ENCODE peak calls at places on chromosomes 4 and X, in nine cellular contexts. H is mesenchymal stem cell; F is hepatocyte; W is left ventricle myocardium inferior; Q is cardiac muscle cell; T is CD8-positive, alpha-beta T cell; P is tibial nerve; Y is fibroblast of mammary gland; A is A673. S is an unnamed sample.

GRCh38 chr4:2583517-2583916 is 47.1 kb downstream of the FAM193A start:
- DNase-seq in H (peak), F (peak), W (no peak), Q (peak), T (no peak), P (no peak), Y (peak), A (no peak), S (peak)

GRCh38 chr4:123116412-123116811 is 194.0 kb upstream of the NUDT6 start:
- DNase-seq in H (peak), F (no peak), W (no peak), Q (peak), T (no peak), P (no peak), Y (no peak), A (no peak), S (peak)

GRCh38 chr4:10186228-10187214 is 69.9 kb upstream of the WDR1 start:
- DNase-seq in H (no peak), F (no peak), W (no peak), Q (no peak), T (no peak), P (no peak), Y (no peak), A (no peak), S (no peak)

GRCh38 chrX:130746077-130746476 is 156.9 kb downstream of the ENOX2 start:
- DNase-seq in H (no peak), F (no peak), W (no peak), Q (no peak), T (no peak), P (no peak), Y (no peak), A (no peak), S (no peak)

GRCh38 chr4:111641813-111642579 is 503.3 kb upstream of the FAM241A start:
- DNase-seq in H (peak), F (peak), W (no peak), Q (peak), T (no peak), P (no peak), Y (peak), A (peak), S (peak)

GRCh38 chrX:72001471-72001870 is 90.8 kb downstream of the NHSL2 start:
- DNase-seq in H (no peak), F (no peak), W (no peak), Q (no peak), T (no peak), P (no peak), Y (no peak), A (no peak), S (no peak)

GRCh38 chrX:45322382-45322781 is 121.7 kb upstream of the DIPK2B start:
- DNase-seq in H (peak), F (peak), W (no peak), Q (peak), T (no peak), P (peak), Y (peak), A (peak), S (peak)

GRCh38 chr4:184416913-184417734 is 57.2 kb downstream of the IRF2 start:
- DNase-seq in H (peak), F (no peak), W (no peak), Q (peak), T (peak), P (no peak), Y (peak), A (no peak), S (no peak)

GRCh38 chr4:912548-913279 is 19.4 kb downstream of the GAK start:
- DNase-seq in H (no peak), F (no peak), W (no peak), Q (no peak), T (no peak), P (no peak), Y (no peak), A (no peak), S (no peak)

GRCh38 chr4:132587626-132588025 is 561.5 kb upstream of the PCDH10 start:
- DNase-seq in H (no peak), F (no peak), W (no peak), Q (peak), T (no peak), P (no peak), Y (no peak), A (peak), S (no peak)

GRCh38 chr4:165580379-165580905 is 201.6 kb downstream of the CPE start:
- DNase-seq in H (peak), F (peak), W (no peak), Q (peak), T (no peak), P (no peak), Y (peak), A (peak), S (peak)

GRCh38 chr4:84856468-84856867 is 110.0 kb downstream of the WDFY3 start:
- DNase-seq in H (no peak), F (no peak), W (no peak), Q (no peak), T (no peak), P (no peak), Y (no peak), A (peak), S (no peak)

GRCh38 chrX:2552621-2553297 is 52.0 kb upstream of the DHRSX start:
- DNase-seq in H (no peak), F (peak), W (no peak), Q (peak), T (no peak), P (no peak), Y (peak), A (peak), S (peak)

GRCh38 chr4:28759064-28759463 is 1898.4 kb downstream of the STIM2 start:
- DNase-seq in H (no peak), F (no peak), W (no peak), Q (no peak), T (no peak), P (no peak), Y (no peak), A (no peak), S (no peak)

GRCh38 chrX:119455264-119455663 is 13.0 kb upstream of the SLC25A5 start:
- DNase-seq in H (peak), F (peak), W (no peak), Q (no peak), T (no peak), P (no peak), Y (peak), A (no peak), S (no peak)

GRCh38 chr4:41285202-41285876 is 28.6 kb downstream of the UCHL1 start:
- DNase-seq in H (no peak), F (no peak), W (no peak), Q (no peak), T (no peak), P (no peak), Y (no peak), A (no peak), S (no peak)

GRCh38 chrX:64437665-64438064 is 42.4 kb upstream of the MTMR8 start:
- DNase-seq in H (no peak), F (no peak), W (no peak), Q (no peak), T (no peak), P (no peak), Y (no peak), A (no peak), S (no peak)

GRCh38 chr4:72418458-72418857 is 150.6 kb downstream of the ADAMTS3 start:
- DNase-seq in H (peak), F (peak), W (peak), Q (peak), T (no peak), P (no peak), Y (peak), A (peak), S (peak)

GRCh38 chrX:133151320-133151719 is 54.4 kb upstream of the USP26 start:
- DNase-seq in H (no peak), F (peak), W (no peak), Q (no peak), T (no peak), P (no peak), Y (no peak), A (no peak), S (no peak)

GRCh38 chr4:22389240-22389871 is 126.5 kb downstream of the ADGRA3 start:
- DNase-seq in H (peak), F (peak), W (no peak), Q (peak), T (peak), P (no peak), Y (peak), A (peak), S (peak)

GRCh38 chrX:114097411-114097810 is 486.5 kb upstream of the HTR2C start:
- DNase-seq in H (no peak), F (no peak), W (no peak), Q (no peak), T (no peak), P (no peak), Y (no peak), A (no peak), S (no peak)

GRCh38 chr4:1722551-1723071 is 1.3 kb downstream of the TACC3 start:
- DNase-seq in H (peak), F (no peak), W (peak), Q (no peak), T (no peak), P (no peak), Y (no peak), A (no peak), S (no peak)

GRCh38 chr4:35695401-35695800 is 548.9 kb downstream of the ARAP2 start:
- DNase-seq in H (no peak), F (no peak), W (no peak), Q (no peak), T (no peak), P (no peak), Y (no peak), A (no peak), S (no peak)
- H3K4me3 ChIP-seq in H (no peak), F (no peak), W (no peak), Q (no peak), T (no peak), P (no peak), Y (no peak), A (no peak), S (no peak)

GRCh38 chr4:101337688-101338087 is 9.6 kb downstream of the PPP3CA start:
- DNase-seq in H (peak), F (no peak), W (no peak), Q (peak), T (no peak), P (no peak), Y (peak), A (peak), S (peak)
- H3K4me3 ChIP-seq in H (no peak), F (no peak), W (no peak), Q (no peak), T (no peak), P (no peak), Y (no peak), A (no peak), S (no peak)

GRCh38 chrX:12139934-12140611 is 1.8 kb downstream of the FRMPD4 start:
- DNase-seq in H (no peak), F (no peak), W (no peak), Q (peak), T (no peak), P (no peak), Y (no peak), A (no peak), S (no peak)

GRCh38 chrX:12141511-12141910 is 3.2 kb downstream of the FRMPD4 start:
- DNase-seq in H (no peak), F (no peak), W (no peak), Q (no peak), T (no peak), P (no peak), Y (no peak), A (no peak), S (no peak)

GRCh38 chrX:12142661-12143060 is 4.4 kb downstream of the FRMPD4 start:
- DNase-seq in H (no peak), F (no peak), W (no peak), Q (no peak), T (no peak), P (no peak), Y (no peak), A (no peak), S (no peak)

GRCh38 chrX:12137982-12138365 is 299 bp upstream of the FRMPD4 start:
- DNase-seq in H (no peak), F (no peak), W (no peak), Q (no peak), T (no peak), P (no peak), Y (no peak), A (no peak), S (no peak)

GRCh38 chrX:12138366-12139313 is at the start of gene FRMPD4:
- DNase-seq in H (no peak), F (peak), W (no peak), Q (peak), T (no peak), P (no peak), Y (peak), A (no peak), S (no peak)
- H3K4me3 ChIP-seq in H (peak), F (no peak), W (peak), Q (peak), T (no peak), P (no peak), Y (peak), A (no peak), S (peak)

GRCh38 chr4:88698539-88698938 is 910 bp upstream of the NAP1L5 start:
- DNase-seq in H (no peak), F (no peak), W (no peak), Q (no peak), T (no peak), P (no peak), Y (no peak), A (no peak), S (no peak)

GRCh38 chr4:88697113-88697512 is 516 bp downstream of the NAP1L5 start:
- DNase-seq in H (peak), F (no peak), W (no peak), Q (peak), T (peak), P (no peak), Y (peak), A (no peak), S (no peak)

GRCh38 chr4:88697588-88698329 is at the start of gene NAP1L5:
- DNase-seq in H (peak), F (peak), W (peak), Q (peak), T (peak), P (peak), Y (peak), A (no peak), S (peak)

GRCh38 chr4:88693792-88694191 is 3.8 kb downstream of the NAP1L5 start:
- DNase-seq in H (no peak), F (no peak), W (no peak), Q (peak), T (no peak), P (no peak), Y (no peak), A (no peak), S (no peak)

DNA sequence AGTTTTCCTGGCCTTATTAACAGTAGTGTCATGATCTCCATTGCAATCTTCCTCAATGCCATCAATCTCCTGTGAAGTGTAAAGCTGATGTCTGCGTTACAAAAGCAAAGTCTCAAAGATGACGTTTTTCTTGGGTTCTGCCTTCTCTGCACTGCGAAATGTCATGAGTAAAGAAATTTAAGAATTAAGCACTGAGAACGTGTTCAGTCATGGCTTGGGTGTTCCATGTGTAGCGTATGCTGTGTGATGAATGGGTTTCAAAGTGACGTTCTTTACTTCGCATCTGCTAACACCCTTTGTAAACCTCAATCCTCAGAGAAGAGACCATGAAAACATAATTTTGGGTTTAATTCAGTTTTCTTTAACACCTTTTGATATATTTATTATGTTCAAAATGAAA is 1.0 kb downstream of the NAP1L5 start:
- DNase-seq in H (no peak), F (no peak), W (no peak), Q (no peak), T (no peak), P (no peak), Y (peak), A (no peak), S (peak)
- H3K4me3 ChIP-seq in H (no peak), F (peak), W (peak), Q (no peak), T (no peak), P (peak), Y (peak), A (no peak), S (peak)

GRCh38 chrX:103400931-103401330 is 24.6 kb downstream of the BEX3 start:
- DNase-seq in H (no peak), F (no peak), W (no peak), Q (no peak), T (no peak), P (no peak), Y (no peak), A (no peak), S (no peak)

GRCh38 chrX:103407776-103408175 is 31.4 kb downstream of the BEX3 start:
- DNase-seq in H (no peak), F (no peak), W (no peak), Q (no peak), T (no peak), P (no peak), Y (no peak), A (no peak), S (no peak)

GRCh38 chrX:103405009-103405333 is 28.6 kb downstream of the BEX3 start:
- DNase-seq in H (no peak), F (no peak), W (no peak), Q (no peak), T (no peak), P (no peak), Y (no peak), A (no peak), S (no peak)

GRCh38 chrX:103406256-103406655 is 29.9 kb downstream of the BEX3 start:
- DNase-seq in H (no peak), F (no peak), W (no peak), Q (no peak), T (no peak), P (no peak), Y (no peak), A (no peak), S (no peak)

GRCh38 chrX:103404225-103405008 is 28.1 kb downstream of the BEX3 start:
- DNase-seq in H (peak), F (peak), W (peak), Q (peak), T (peak), P (peak), Y (peak), A (peak), S (peak)
- H3K4me3 ChIP-seq in H (peak), F (peak), W (peak), Q (peak), T (peak), P (peak), Y (peak), A (peak), S (peak)

DNA sequence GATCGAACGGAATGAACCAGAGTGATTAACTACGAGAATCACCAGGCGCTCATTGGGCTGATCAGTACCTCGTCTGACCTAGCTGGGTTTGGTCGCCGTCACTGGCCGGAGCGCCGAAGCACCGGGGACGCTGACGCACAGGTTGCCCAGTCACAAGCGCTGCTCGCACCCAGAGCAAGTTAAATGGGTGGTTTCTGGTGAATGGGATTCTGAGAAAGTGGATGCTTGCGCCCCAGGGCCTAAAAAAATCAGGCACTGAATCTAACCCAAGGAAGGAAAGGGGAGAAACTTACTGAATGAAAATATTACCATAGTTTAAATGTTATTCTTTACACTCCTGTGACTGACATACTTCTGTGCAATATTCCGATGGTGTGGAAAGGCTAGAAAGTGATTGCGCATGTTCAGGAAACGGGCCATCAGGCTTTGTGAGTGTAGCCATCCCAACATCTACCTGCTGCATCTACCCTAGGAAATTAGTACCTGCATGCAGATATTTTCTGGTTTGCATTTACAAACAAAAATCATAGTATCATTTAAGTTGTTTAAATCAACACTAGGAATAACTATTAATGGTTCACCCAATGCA is 792 bp upstream of the ABCG2 start:
- DNase-seq in H (no peak), F (no peak), W (no peak), Q (peak), T (no peak), P (no peak), Y (no peak), A (no peak), S (no peak)
- H3K4me3 ChIP-seq in H (peak), F (peak), W (peak), Q (peak), T (peak), P (peak), Y (peak), A (peak), S (peak)

GRCh38 chrX:40154229-40154852 is 56.6 kb upstream of the BCOR start:
- DNase-seq in H (peak), F (peak), W (peak), Q (peak), T (no peak), P (no peak), Y (no peak), A (peak), S (no peak)

GRCh38 chrX:40157228-40158035 is 59.7 kb upstream of the BCOR start:
- DNase-seq in H (peak), F (no peak), W (no peak), Q (no peak), T (no peak), P (no peak), Y (no peak), A (no peak), S (no peak)

GRCh38 chrX:40156472-40157227 is 58.9 kb upstream of the BCOR start:
- DNase-seq in H (peak), F (no peak), W (no peak), Q (no peak), T (no peak), P (no peak), Y (no peak), A (no peak), S (no peak)

GRCh38 chrX:40154853-40155616 is 57.3 kb upstream of the BCOR start:
- DNase-seq in H (peak), F (peak), W (peak), Q (peak), T (no peak), P (no peak), Y (peak), A (peak), S (peak)

DNA sequence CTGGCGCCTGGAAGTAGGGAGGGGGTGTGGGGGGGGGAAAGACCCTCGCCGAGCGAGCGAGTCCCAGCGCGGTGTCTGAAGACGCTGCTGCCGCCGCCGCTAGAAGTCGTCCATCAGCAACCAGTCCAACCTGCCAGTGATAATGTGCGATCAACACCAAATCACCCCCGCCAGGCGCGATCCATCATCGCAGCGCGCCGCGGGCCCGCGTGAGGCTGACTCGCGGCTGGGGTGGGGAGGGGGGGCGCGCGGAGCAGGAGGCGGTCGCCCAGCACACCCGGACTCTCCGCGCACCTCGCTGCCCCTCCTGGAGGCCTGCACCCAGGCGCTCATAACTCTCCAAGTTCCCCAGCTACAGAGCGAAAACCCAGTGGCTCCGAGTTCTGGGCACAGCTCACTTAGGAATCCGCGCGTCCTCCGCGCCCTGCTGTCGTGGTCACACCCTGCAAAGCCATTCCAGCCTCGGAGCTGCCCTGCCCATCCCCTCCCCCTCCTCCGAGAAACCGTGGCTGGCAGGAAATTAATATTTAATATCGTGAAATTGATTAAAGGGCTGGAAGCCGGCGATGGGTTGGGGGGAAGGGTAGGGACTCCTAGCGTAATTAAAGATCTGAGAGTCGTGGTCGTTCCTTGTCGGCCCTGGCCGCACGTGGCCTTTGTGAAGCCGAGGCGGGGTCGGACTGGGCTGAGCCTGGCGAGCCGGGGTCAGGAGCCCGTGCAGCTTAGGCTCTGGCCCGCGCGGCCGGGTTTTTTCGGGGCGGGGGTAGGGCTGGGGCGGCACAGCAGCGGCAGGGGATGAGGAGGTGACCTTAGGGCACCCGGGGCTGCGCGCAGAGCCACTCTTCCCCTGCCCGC is 58.1 kb upstream of the BCOR start:
- DNase-seq in H (no peak), F (peak), W (no peak), Q (no peak), T (no peak), P (no peak), Y (no peak), A (peak), S (no peak)
- H3K4me3 ChIP-seq in H (peak), F (no peak), W (peak), Q (peak), T (peak), P (peak), Y (no peak), A (peak), S (peak)

S was measured in foreskin fibroblast.